ENCODE peak calls at places on chromosomes 7 and 10, in five cellular contexts. X, C, N, J and G are unnamed samples.

GRCh38 chr7:124764847-124765400 is 668 bp downstream of the GPR37 start:
- DNase-seq in C (no peak), X (no peak), J (no peak), N (peak), G (peak)

GRCh38 chr10:79322616-79323566 is 24.4 kb upstream of the PPIF start:
- DNase-seq in J (peak), X (peak), N (peak), C (peak), G (peak)

GRCh38 chr7:113664867-113665266 is 253.9 kb downstream of the PPP1R3A start:
- DNase-seq in J (peak), X (no peak), C (no peak), N (no peak), G (no peak)

GRCh38 chr7:88267421-88267820 is 39.3 kb downstream of the STEAP4 start:
- DNase-seq in N (no peak), J (no peak), C (no peak), X (no peak), G (no peak)

GRCh38 chr10:28681928-28682750 is 4.8 kb downstream of the BAMBI start:
- DNase-seq in X (no peak), J (no peak), C (no peak), N (no peak), G (peak)

GRCh38 chr7:73809454-73810090 is 21.2 kb upstream of the CLDN4 start:
- DNase-seq in C (no peak), N (no peak), X (no peak), J (peak), G (no peak)

GRCh38 chr10:98208925-98209324 is 59.1 kb downstream of the LOXL4 start:
- DNase-seq in X (no peak), C (no peak), N (no peak), J (no peak), G (no peak)

GRCh38 chr7:31100445-31100844 is 48.3 kb downstream of the ADCYAP1R1 start:
- DNase-seq in X (no peak), J (peak), N (no peak), C (no peak), G (no peak)

GRCh38 chr10:3872700-3873099 is 87.7 kb upstream of the KLF6 start:
- DNase-seq in C (no peak), X (no peak), J (no peak), N (no peak), G (no peak)

GRCh38 chr7:115731796-115732471 is 298.6 kb downstream of the TFEC start:
- DNase-seq in J (no peak), X (no peak), N (no peak), C (no peak), G (no peak)

GRCh38 chr7:44867073-44867990 is 18.0 kb downstream of the PURB start:
- DNase-seq in N (peak), X (no peak), C (no peak), J (peak), G (peak)

GRCh38 chr10:79142064-79142491 is 73.3 kb downstream of the ZMIZ1 start:
- DNase-seq in N (no peak), X (no peak), C (no peak), J (peak), G (peak)

GRCh38 chr10:59222788-59223187 is 46.3 kb downstream of the PHYHIPL start:
- DNase-seq in C (no peak), N (no peak), X (no peak), J (no peak), G (no peak)

GRCh38 chr7:2417981-2418481 is 14.6 kb downstream of the CHST12 start:
- DNase-seq in C (peak), N (peak), J (no peak), X (no peak), G (no peak)

GRCh38 chr10:65723525-65723924 is 1202.3 kb upstream of the LRRTM3 start:
- DNase-seq in C (no peak), J (no peak), X (no peak), N (no peak), G (no peak)

GRCh38 chr10:30368065-30368718 is 19.1 kb upstream of the MTPAP start:
- DNase-seq in N (no peak), C (no peak), X (no peak), J (no peak), G (peak)

GRCh38 chr10:58393317-58393716 is 8.1 kb downstream of the TFAM start:
- DNase-seq in X (no peak), C (no peak), J (no peak), N (no peak), G (peak)